ENCODE peak calls at places on chromosomes 1 and 21, in seven cellular contexts. V, X, E, K, I, R and C are unnamed samples.
A peak's percentile ranks its signal among the peaks of the same experiment; 100 is the strongest.

GRCh38 chr1:110165761-110166231 is 15.5 kb downstream of the SLC6A17 start:
- DNase-seq in K (no peak), I (no peak), R (no peak), E (no peak), X (no peak), V (no peak), C (no peak)

GRCh38 chr1:66542811-66543767 is 9.1 kb downstream of the SGIP1 start:
- DNase-seq in R (peak; percentile 83), I (no peak), V (peak; percentile 25), K (no peak), X (no peak), E (no peak), C (peak; percentile 31)

GRCh38 chr1:39540504-39541031 is 36.0 kb downstream of the PABPC4 start:
- DNase-seq in K (no peak), I (no peak), X (no peak), V (peak; percentile 70), R (peak; percentile 91), E (peak; percentile 85), C (peak; percentile 58)

GRCh38 chr1:160708118-160708517 is 3.5 kb downstream of the CD48 start:
- DNase-seq in K (peak; percentile 37), V (no peak), E (no peak), R (peak; percentile 19), I (no peak), X (peak; percentile 72), C (no peak)

GRCh38 chr1:160711528-160712311 is at the start of gene CD48:
- DNase-seq in I (no peak), K (peak; percentile 20), E (no peak), X (peak; percentile 93), V (no peak), R (no peak), C (no peak)

GRCh38 chr1:5142389-5142788 is 488.0 kb downstream of the AJAP1 start:
- DNase-seq in X (peak; percentile 73), I (no peak), E (no peak), K (no peak), R (no peak), V (no peak), C (no peak)

GRCh38 chr1:226417830-226418546 is 10.1 kb upstream of the PARP1 start:
- DNase-seq in I (no peak), E (no peak), K (no peak), X (no peak), V (no peak), R (no peak), C (no peak)

GRCh38 chr21:43187715-43188114 is 18.9 kb downstream of the CRYAA start:
- DNase-seq in I (no peak), R (no peak), V (no peak), K (no peak), X (no peak), E (no peak), C (peak; percentile 8)

GRCh38 chr1:171343727-171344472 is 29.9 kb downstream of the FMO4 start:
- DNase-seq in X (no peak), I (no peak), V (no peak), R (no peak), E (no peak), K (no peak), C (no peak)

GRCh38 chr1:14168663-14169062 is 429.8 kb upstream of the KAZN start:
- DNase-seq in K (no peak), I (no peak), V (no peak), E (no peak), R (no peak), X (no peak), C (no peak)

GRCh38 chr21:32520885-32521735 is 64.2 kb downstream of the TCP10L start:
- DNase-seq in E (peak; percentile 75), R (peak; percentile 71), I (no peak), V (no peak), K (no peak), X (no peak), C (peak; percentile 87)

GRCh38 chr1:205913451-205914204 is 29.6 kb downstream of the SLC26A9 start:
- DNase-seq in X (no peak), I (no peak), V (no peak), E (peak; percentile 79), R (peak; percentile 66), K (no peak), C (no peak)

GRCh38 chr1:2471587-2472001 is 4.5 kb upstream of the PLCH2 start:
- DNase-seq in E (no peak), K (no peak), V (no peak), X (no peak), R (no peak), I (no peak), C (no peak)

GRCh38 chr1:199272107-199272506 is 633.3 kb downstream of the PTPRC start:
- DNase-seq in I (no peak), R (no peak), K (no peak), E (no peak), V (no peak), X (no peak), C (no peak)

GRCh38 chr21:30216041-30216723 is at the start of gene CLDN8:
- DNase-seq in I (no peak), E (peak; percentile 50), R (no peak), V (no peak), K (no peak), X (no peak), C (no peak)

GRCh38 chr1:3016641-3017439 is 4.4 kb upstream of the ACTRT2 start:
- DNase-seq in K (no peak), X (no peak), R (no peak), I (no peak), E (no peak), V (no peak), C (no peak)

GRCh38 chr1:8880068-8880676 is 1.7 kb upstream of the ENO1 start:
- DNase-seq in I (no peak), E (no peak), K (peak; percentile 56), V (peak; percentile 32), R (peak; percentile 52), X (peak; percentile 61), C (peak; percentile 30)

GRCh38 chr21:40997831-40998230 is 150.9 kb upstream of the DSCAM start:
- DNase-seq in X (no peak), V (no peak), K (no peak), I (no peak), E (no peak), R (no peak), C (no peak)

GRCh38 chr1:219463629-219464028 is 149.3 kb downstream of the ZC3H11B start:
- DNase-seq in R (peak; percentile 57), V (no peak), X (no peak), K (no peak), E (no peak), I (no peak), C (peak; percentile 42)

GRCh38 chr1:191624044-191624443 is 534.2 kb upstream of the RGS18 start:
- DNase-seq in I (no peak), K (no peak), V (no peak), X (no peak), R (no peak), E (no peak), C (no peak)

GRCh38 chr1:229015791-229016190 is 255.1 kb upstream of the RAB4A start:
- DNase-seq in E (no peak), R (no peak), X (no peak), K (no peak), I (no peak), V (no peak), C (no peak)

GRCh38 chr1:230240446-230241076 is 173.5 kb downstream of the GALNT2 start:
- DNase-seq in E (no peak), R (no peak), I (no peak), K (no peak), X (peak; percentile 7), V (no peak), C (no peak)

GRCh38 chr1:48017716-48018115 is 20.5 kb upstream of the TRABD2B start:
- DNase-seq in E (no peak), R (no peak), X (no peak), K (no peak), I (no peak), V (no peak), C (no peak)

GRCh38 chr1:179090522-179090921 is 8.7 kb downstream of the TOR3A start:
- DNase-seq in X (no peak), K (no peak), I (no peak), E (no peak), R (no peak), V (no peak), C (no peak)

GRCh38 chr1:183604048-183604808 is 14.0 kb upstream of the NCF2 start:
- DNase-seq in X (peak; percentile 95), R (peak; percentile 59), I (no peak), E (peak; percentile 76), V (no peak), K (no peak), C (no peak)

GRCh38 chr1:39525366-39526165 is 34.1 kb downstream of the BMP8A start:
- DNase-seq in K (no peak), R (no peak), I (no peak), V (no peak), X (peak; percentile 94), E (no peak), C (no peak)

GRCh38 chr1:12356004-12356890 is 126.4 kb downstream of the VPS13D start:
- DNase-seq in E (no peak), V (no peak), X (no peak), K (no peak), I (no peak), R (no peak), C (no peak)

GRCh38 chr1:232192781-232193450 is 437.0 kb downstream of the SIPA1L2 start:
- DNase-seq in K (no peak), E (no peak), V (no peak), X (no peak), R (no peak), I (no peak), C (no peak)

GRCh38 chr1:166261511-166261910 is 94.7 kb upstream of the FAM78B start:
- DNase-seq in X (no peak), R (no peak), E (no peak), V (no peak), K (no peak), I (no peak), C (no peak)